ENCODE peak calls at places on chromosomes 13 and 19, in seven cellular contexts. One of them, this sample, is unnamed.

GRCh38 chr13:99495478-99496321 is 5.6 kb upstream of the TM9SF2 start:
- DNase-seq in HT1080: no peak
- DNase-seq in lung: no peak
- DNase-seq in activated CD8-positive, alpha-beta memory T cell treated with anti-CD3 and anti-CD28 coated beads for 1 hour: no peak
- DNase-seq in GOT3: no peak
- DNase-seq in B cell: no peak
- DNase-seq in left kidney: no peak
- DNase-seq in this sample: peak; percentile 6

GRCh38 chr19:47231215-47232054 is 436 bp upstream of the BBC3 start:
- DNase-seq in HT1080: peak; percentile 82
- DNase-seq in lung: peak; percentile 86
- DNase-seq in activated CD8-positive, alpha-beta memory T cell treated with anti-CD3 and anti-CD28 coated beads for 1 hour: peak; percentile 73
- DNase-seq in GOT3: peak; percentile 63
- DNase-seq in B cell: peak; percentile 97
- DNase-seq in left kidney: peak; percentile 87
- DNase-seq in this sample: peak; percentile 88

GRCh38 chr19:29947871-29948270 is 5.8 kb downstream of the URI1 start:
- DNase-seq in HT1080: no peak
- DNase-seq in lung: no peak
- DNase-seq in activated CD8-positive, alpha-beta memory T cell treated with anti-CD3 and anti-CD28 coated beads for 1 hour: no peak
- DNase-seq in GOT3: no peak
- DNase-seq in B cell: no peak
- DNase-seq in left kidney: no peak
- DNase-seq in this sample: no peak

GRCh38 chr13:97113231-97114001 is 108.7 kb upstream of the MBNL2 start:
- DNase-seq in HT1080: no peak
- DNase-seq in lung: no peak
- DNase-seq in activated CD8-positive, alpha-beta memory T cell treated with anti-CD3 and anti-CD28 coated beads for 1 hour: no peak
- DNase-seq in GOT3: no peak
- DNase-seq in B cell: no peak
- DNase-seq in left kidney: peak; percentile 92
- DNase-seq in this sample: no peak

GRCh38 chr19:29092712-29093552 is 120.0 kb downstream of the UQCRFS1 start:
- DNase-seq in HT1080: no peak
- DNase-seq in lung: no peak
- DNase-seq in activated CD8-positive, alpha-beta memory T cell treated with anti-CD3 and anti-CD28 coated beads for 1 hour: no peak
- DNase-seq in GOT3: no peak
- DNase-seq in B cell: no peak
- DNase-seq in left kidney: no peak
- DNase-seq in this sample: no peak

GRCh38 chr19:13098291-13099072 is 4.2 kb downstream of the LYL1 start:
- DNase-seq in HT1080: no peak
- DNase-seq in lung: no peak
- DNase-seq in activated CD8-positive, alpha-beta memory T cell treated with anti-CD3 and anti-CD28 coated beads for 1 hour: no peak
- DNase-seq in GOT3: no peak
- DNase-seq in B cell: peak; percentile 81
- DNase-seq in left kidney: peak; percentile 65
- DNase-seq in this sample: no peak

GRCh38 chr13:71935166-71935840 is 68.3 kb upstream of the DACH1 start:
- DNase-seq in HT1080: no peak
- DNase-seq in lung: no peak
- DNase-seq in activated CD8-positive, alpha-beta memory T cell treated with anti-CD3 and anti-CD28 coated beads for 1 hour: no peak
- DNase-seq in GOT3: no peak
- DNase-seq in B cell: no peak
- DNase-seq in left kidney: no peak
- DNase-seq in this sample: no peak

GRCh38 chr19:49213791-49214190 is 56.2 kb downstream of the TRPM4 start:
- DNase-seq in HT1080: no peak
- DNase-seq in lung: no peak
- DNase-seq in activated CD8-positive, alpha-beta memory T cell treated with anti-CD3 and anti-CD28 coated beads for 1 hour: no peak
- DNase-seq in GOT3: no peak
- DNase-seq in B cell: no peak
- DNase-seq in left kidney: no peak
- DNase-seq in this sample: no peak

GRCh38 chr19:38360839-38361631 is 13.3 kb upstream of the PSMD8 start:
- DNase-seq in HT1080: no peak
- DNase-seq in lung: no peak
- DNase-seq in activated CD8-positive, alpha-beta memory T cell treated with anti-CD3 and anti-CD28 coated beads for 1 hour: no peak
- DNase-seq in GOT3: no peak
- DNase-seq in B cell: no peak
- DNase-seq in left kidney: no peak
- DNase-seq in this sample: no peak

GRCh38 chr13:73338389-73338788 is 279.6 kb downstream of the KLF5 start:
- DNase-seq in HT1080: no peak
- DNase-seq in lung: no peak
- DNase-seq in activated CD8-positive, alpha-beta memory T cell treated with anti-CD3 and anti-CD28 coated beads for 1 hour: no peak
- DNase-seq in GOT3: no peak
- DNase-seq in B cell: no peak
- DNase-seq in left kidney: no peak
- DNase-seq in this sample: no peak

GRCh38 chr19:32581704-32582164 is 744 bp downstream of the PDCD5 start:
- DNase-seq in HT1080: peak; percentile 21
- DNase-seq in lung: no peak
- DNase-seq in activated CD8-positive, alpha-beta memory T cell treated with anti-CD3 and anti-CD28 coated beads for 1 hour: no peak
- DNase-seq in GOT3: no peak
- DNase-seq in B cell: no peak
- DNase-seq in left kidney: peak; percentile 45
- DNase-seq in this sample: no peak

GRCh38 chr13:96821381-96821780 is 172.9 kb downstream of the OXGR1 start:
- DNase-seq in HT1080: peak; percentile 15
- DNase-seq in lung: no peak
- DNase-seq in activated CD8-positive, alpha-beta memory T cell treated with anti-CD3 and anti-CD28 coated beads for 1 hour: no peak
- DNase-seq in GOT3: no peak
- DNase-seq in B cell: no peak
- DNase-seq in left kidney: no peak
- DNase-seq in this sample: no peak

GRCh38 chr19:45913874-45914830 is at the start of gene NANOS2:
- DNase-seq in HT1080: peak; percentile 28
- DNase-seq in lung: no peak
- DNase-seq in activated CD8-positive, alpha-beta memory T cell treated with anti-CD3 and anti-CD28 coated beads for 1 hour: no peak
- DNase-seq in GOT3: no peak
- DNase-seq in B cell: no peak
- DNase-seq in left kidney: peak; percentile 54
- DNase-seq in this sample: peak; percentile 50

GRCh38 chr13:110965038-110965754 is 50.3 kb upstream of the ANKRD10 start:
- DNase-seq in HT1080: peak; percentile 98
- DNase-seq in lung: no peak
- DNase-seq in activated CD8-positive, alpha-beta memory T cell treated with anti-CD3 and anti-CD28 coated beads for 1 hour: no peak
- DNase-seq in GOT3: no peak
- DNase-seq in B cell: no peak
- DNase-seq in left kidney: no peak
- DNase-seq in this sample: peak; percentile 68

GRCh38 chr19:34184880-34185491 is 12.7 kb downstream of the LSM14A start:
- DNase-seq in HT1080: no peak
- DNase-seq in lung: no peak
- DNase-seq in activated CD8-positive, alpha-beta memory T cell treated with anti-CD3 and anti-CD28 coated beads for 1 hour: no peak
- DNase-seq in GOT3: no peak
- DNase-seq in B cell: no peak
- DNase-seq in left kidney: no peak
- DNase-seq in this sample: no peak

GRCh38 chr13:26628706-26629105 is 71.2 kb downstream of the WASF3 start:
- DNase-seq in HT1080: peak; percentile 26
- DNase-seq in lung: no peak
- DNase-seq in activated CD8-positive, alpha-beta memory T cell treated with anti-CD3 and anti-CD28 coated beads for 1 hour: no peak
- DNase-seq in GOT3: no peak
- DNase-seq in B cell: no peak
- DNase-seq in left kidney: no peak
- DNase-seq in this sample: peak; percentile 28

GRCh38 chr19:2777952-2778683 is 5.0 kb downstream of the SGTA start:
- DNase-seq in HT1080: no peak
- DNase-seq in lung: no peak
- DNase-seq in activated CD8-positive, alpha-beta memory T cell treated with anti-CD3 and anti-CD28 coated beads for 1 hour: no peak
- DNase-seq in GOT3: no peak
- DNase-seq in B cell: no peak
- DNase-seq in left kidney: no peak
- DNase-seq in this sample: no peak